ENCODE peak calls at places on chromosomes 4 and X, in five cellular contexts. C is esophagus squamous epithelium, S is left ventricle myocardium inferior, J is heart left ventricle, K is sigmoid colon. Y is an unnamed sample. For H3K4me1, the result is how much of the 10 kb centered on the place peaks cover.

GRCh38 chr4:168618577-168619265 is 121.9 kb downstream of the PALLD start:
- DNase-seq in C (no peak), S (no peak), J (peak), K (no peak), Y (no peak)

GRCh38 chr4:56630876-56631666 is 50.0 kb downstream of the HOPX start:
- DNase-seq in C (no peak), S (no peak), J (no peak), K (no peak), Y (no peak)

GRCh38 chrX:115058276-115058675 is 40.9 kb upstream of the IL13RA2 start:
- DNase-seq in J (no peak), S (no peak), C (no peak), K (peak), Y (no peak)

GRCh38 chr4:56622176-56622575 is 58.9 kb downstream of the HOPX start:
- DNase-seq in K (no peak), C (no peak), S (no peak), J (no peak), Y (no peak)

GRCh38 chr4:125519376-125520171 is 204.8 kb downstream of the FAT4 start:
- DNase-seq in K (no peak), S (no peak), J (no peak), C (no peak), Y (no peak)

GRCh38 chr4:38687571-38688011 is 23.6 kb downstream of the KLF3 start:
- DNase-seq in K (no peak), S (no peak), J (no peak), C (no peak), Y (no peak)

GRCh38 chrX:143788265-143788664 is 67.7 kb upstream of the SPANXN2 start:
- DNase-seq in S (no peak), K (no peak), C (no peak), J (no peak), Y (no peak)

GRCh38 chr4:112523008-112523440 is 7.0 kb upstream of the NEUROG2 start:
- DNase-seq in J (no peak), S (no peak), K (no peak), C (no peak), Y (no peak)

GRCh38 chrX:9746148-9746880 is 19.3 kb downstream of the GPR143 start:
- DNase-seq in C (no peak), K (no peak), S (no peak), J (no peak), Y (no peak)

GRCh38 chrX:133265331-133265730 is 47.2 kb upstream of the TFDP3 start:
- DNase-seq in C (no peak), K (no peak), S (no peak), J (no peak), Y (no peak)

GRCh38 chr4:151324124-151324448 is 1.3 kb downstream of the SH3D19 start:
- DNase-seq in C (no peak), S (no peak), K (no peak), J (no peak), Y (no peak)

GRCh38 chrX:40261955-40262596 is 164.3 kb upstream of the BCOR start:
- DNase-seq in K (no peak), S (no peak), J (peak), C (no peak), Y (no peak)

GRCh38 chr4:24824720-24825119 is 29.3 kb downstream of the SOD3 start:
- DNase-seq in J (no peak), S (no peak), C (no peak), K (no peak), Y (peak)

GRCh38 chrX:153885208-153885787 is 675 bp downstream of the L1CAM start:
- DNase-seq in S (no peak), C (no peak), K (no peak), J (no peak), Y (no peak)

GRCh38 chrX:153882557-153882956 is 3.4 kb downstream of the L1CAM start:
- DNase-seq in J (no peak), K (no peak), C (no peak), S (no peak), Y (no peak)

GRCh38 chrX:153882086-153882498 is 3.9 kb downstream of the L1CAM start:
- DNase-seq in C (no peak), S (no peak), J (no peak), K (peak), Y (no peak)

GRCh38 chrX:153884136-153885076 is 1.6 kb downstream of the L1CAM start:
- DNase-seq in C (no peak), J (peak), S (no peak), K (no peak), Y (no peak)

DNA sequence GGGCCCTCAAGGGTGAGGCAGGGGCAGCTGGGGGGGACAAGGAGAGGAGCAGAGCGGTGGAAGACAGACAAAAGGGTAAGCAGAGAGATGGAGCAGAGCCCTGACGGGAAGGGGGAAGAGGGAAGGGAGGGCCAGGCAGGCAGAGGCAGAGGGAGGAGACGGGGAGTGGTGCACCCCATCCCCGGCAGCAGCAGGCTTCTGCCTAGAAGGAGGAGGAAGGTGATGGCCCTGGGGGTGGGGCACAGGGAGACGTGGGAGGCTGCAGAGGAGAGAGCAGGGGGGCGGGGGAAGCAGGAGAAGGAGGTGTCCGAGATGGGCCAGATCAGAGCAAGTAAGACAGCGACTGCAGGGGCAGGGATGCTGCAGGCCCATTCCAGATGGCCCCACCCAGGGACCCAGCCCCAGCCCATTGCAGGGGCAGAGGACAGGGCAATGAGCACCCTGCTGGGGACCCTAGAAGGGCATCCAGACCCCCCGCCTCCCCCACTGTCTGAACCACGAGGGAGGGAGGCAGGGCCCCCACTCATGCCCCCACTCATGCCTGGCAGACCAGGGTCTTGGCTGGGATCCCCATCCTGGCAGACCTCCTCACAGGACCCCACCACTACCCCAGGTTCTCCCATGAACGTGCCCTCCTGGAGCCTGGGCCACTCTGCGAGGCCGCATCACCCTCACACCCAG is 2.7 kb downstream of the L1CAM start:
- DNase-seq in J (peak), K (no peak), S (no peak), C (no peak), Y (no peak)
- H3K4me1 ChIP-seq in J (under half), K (under half), S (under half), C (under half), Y (under half)

DNA sequence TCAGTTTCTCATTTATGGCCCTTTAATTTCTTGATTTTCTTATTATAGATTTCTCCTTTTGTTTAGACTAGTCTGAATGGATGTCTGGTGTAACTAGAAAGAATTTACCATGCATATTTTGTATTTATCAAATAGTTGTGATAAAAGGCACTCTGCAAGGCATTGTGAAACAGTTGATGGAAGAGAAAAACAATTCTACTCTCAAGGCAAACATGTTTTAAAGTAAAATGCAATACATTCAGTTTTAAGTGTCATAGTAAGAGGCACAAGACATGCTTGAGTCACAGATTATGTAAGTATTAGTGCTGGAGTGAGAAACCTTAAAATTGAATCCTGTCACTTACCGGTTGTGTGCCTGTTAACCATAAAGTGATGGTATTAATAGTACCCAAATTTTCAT is 283.3 kb upstream of the DKK2 start:
- DNase-seq in C (no peak), K (no peak), J (no peak), S (no peak), Y (no peak)
- TF ChIP-seq CTCF in C (no peak), K (no peak), J (no peak), S (no peak), Y (no peak)

DNA sequence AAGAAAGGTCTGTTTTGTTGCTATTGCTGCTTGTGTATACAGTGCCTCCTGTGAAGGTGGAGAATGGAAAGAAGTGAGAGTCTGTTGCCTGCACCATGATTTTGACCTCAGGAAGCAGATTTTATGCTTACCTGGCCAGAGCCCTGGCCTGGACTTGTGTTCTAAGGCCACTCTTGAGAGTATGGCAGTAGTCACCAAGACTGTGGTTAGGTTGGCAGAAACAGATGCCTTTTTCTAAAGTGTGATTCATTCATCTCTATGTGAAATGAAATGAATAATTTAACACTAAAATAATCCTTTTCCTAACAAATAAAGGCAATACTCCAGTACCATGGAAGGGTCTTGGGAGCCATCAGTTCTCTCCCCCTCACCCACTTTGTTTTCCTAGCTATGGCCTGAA is 161.8 kb downstream of the DCLK2 start:
- DNase-seq in K (no peak), J (no peak), C (no peak), S (no peak), Y (no peak)
- H3K4me1 ChIP-seq in K (under half), J (under half), C (under half), S (under half), Y (under half)

DNA sequence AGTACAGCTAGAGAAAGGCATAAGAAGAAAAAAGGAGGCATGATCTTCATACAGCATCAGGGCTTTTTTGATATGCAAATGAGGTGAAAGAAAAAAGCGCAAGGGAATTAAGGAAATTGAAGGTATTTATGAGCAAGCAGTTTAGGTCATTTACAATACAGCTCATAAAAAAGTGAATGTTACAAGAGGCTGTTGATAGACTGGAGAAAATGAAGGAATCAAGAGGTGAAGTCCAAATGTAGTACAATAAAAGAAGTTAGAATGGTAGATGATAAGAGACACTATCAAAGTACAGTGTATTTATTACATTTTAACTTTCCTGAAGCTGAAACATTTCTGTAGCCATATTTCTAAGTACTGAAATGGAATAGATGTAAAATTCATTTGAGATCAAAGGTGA is 1349.5 kb downstream of the ADGRL3 start:
- DNase-seq in S (no peak), K (no peak), J (no peak), C (no peak), Y (no peak)
- TF ChIP-seq CTCF in S (no peak), K (no peak), J (no peak), C (no peak), Y (no peak)

GRCh38 chr4:5785806-5786680 is 75.0 kb downstream of the EVC start:
- DNase-seq in C (no peak), K (peak), J (no peak), S (no peak), Y (peak)
- H3K4me1 ChIP-seq in C (under half), K (under half), J (under half), S (under half), Y (under half)

GRCh38 chrX:123173833-123174232 is 10.2 kb upstream of the GRIA3 start:
- DNase-seq in K (no peak), J (no peak), C (no peak), S (no peak), Y (no peak)
- TF ChIP-seq CTCF in K (no peak), J (no peak), C (no peak), S (no peak), Y (no peak)

DNA sequence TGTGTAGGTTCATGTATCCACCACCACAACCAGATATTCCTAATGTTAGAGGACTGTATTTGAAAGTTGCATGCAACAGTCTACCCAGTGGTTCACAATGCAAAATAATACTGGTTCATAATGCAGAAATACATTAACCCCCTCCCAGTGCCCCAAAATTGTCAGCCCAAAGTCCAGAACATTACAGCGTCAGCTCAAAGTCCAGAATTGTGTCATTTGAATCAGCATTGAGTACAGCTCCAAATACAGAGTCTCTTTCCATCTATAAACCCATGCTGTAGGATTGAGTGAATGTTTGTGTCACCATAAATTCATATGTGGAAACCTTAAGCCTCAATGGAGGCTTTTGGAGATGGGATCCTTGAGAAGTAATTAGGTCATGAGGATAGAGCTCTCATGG is 54.0 kb downstream of the MCUB start:
- DNase-seq in K (no peak), J (no peak), C (no peak), S (no peak), Y (no peak)
- H3K4me1 ChIP-seq in K (under half), J (under half), C (under half), S (under half), Y (under half)

GRCh38 chr4:65580551-65580950 is 89.7 kb downstream of the EPHA5 start:
- DNase-seq in J (no peak), K (no peak), C (no peak), S (no peak), Y (no peak)
- TF ChIP-seq CTCF in J (no peak), K (no peak), C (no peak), S (no peak), Y (no peak)

GRCh38 chr4:119731778-119732177 is 103.2 kb upstream of the PDE5A start:
- DNase-seq in S (no peak), J (no peak), C (no peak), K (no peak), Y (no peak)
- H3K4me1 ChIP-seq in S (under half), J (under half), C (under half), K (under half), Y (under half)

GRCh38 chr4:17762705-17763104 is 18.7 kb downstream of the FAM184B start:
- DNase-seq in C (no peak), S (no peak), K (no peak), J (no peak), Y (no peak)
- TF ChIP-seq CTCF in C (no peak), S (no peak), K (no peak), J (no peak), Y (no peak)

Y was measured in right atrium auricular region.